ENCODE peak calls at places on chromosomes 12 and 14, in ten cellular contexts. One of them, this sample, is unnamed.

GRCh38 chr12:24839268-24839791 is 109.6 kb downstream of the BCAT1 start:
- DNase-seq in SK-N-SH: no peak
- DNase-seq in HepG2: no peak
- DNase-seq in K562: no peak
- DNase-seq in upper lobe of left lung: no peak
- DNase-seq in transverse colon: peak
- DNase-seq in GM23338: no peak
- DNase-seq in HL-60: no peak
- DNase-seq in GM12878: peak
- DNase-seq in endothelial cell of umbilical vein: no peak
- DNase-seq in this sample: no peak

GRCh38 chr14:23352506-23353432 is at the start of gene SLC22A17:
- DNase-seq in SK-N-SH: peak
- DNase-seq in upper lobe of left lung: peak
- DNase-seq in endothelial cell of umbilical vein: peak
- DNase-seq in HL-60: no peak
- DNase-seq in GM23338: peak
- DNase-seq in GM12878: no peak
- DNase-seq in transverse colon: peak
- DNase-seq in HepG2: peak
- DNase-seq in K562: peak
- DNase-seq in this sample: peak

GRCh38 chr12:78802593-78802992 is 62.0 kb upstream of the SYT1 start:
- DNase-seq in HL-60: no peak
- DNase-seq in GM23338: peak
- DNase-seq in HepG2: no peak
- DNase-seq in K562: no peak
- DNase-seq in SK-N-SH: peak
- DNase-seq in GM12878: no peak
- DNase-seq in upper lobe of left lung: no peak
- DNase-seq in transverse colon: no peak
- DNase-seq in endothelial cell of umbilical vein: no peak
- DNase-seq in this sample: no peak

GRCh38 chr12:68367903-68368302 is 35.7 kb upstream of the MDM1 start:
- DNase-seq in endothelial cell of umbilical vein: no peak
- DNase-seq in GM12878: no peak
- DNase-seq in upper lobe of left lung: no peak
- DNase-seq in K562: no peak
- DNase-seq in transverse colon: no peak
- DNase-seq in HL-60: no peak
- DNase-seq in HepG2: no peak
- DNase-seq in SK-N-SH: no peak
- DNase-seq in GM23338: peak
- DNase-seq in this sample: no peak

GRCh38 chr12:51887476-51888315 is at the start of gene ANKRD33:
- DNase-seq in endothelial cell of umbilical vein: peak
- DNase-seq in upper lobe of left lung: peak
- DNase-seq in K562: peak
- DNase-seq in SK-N-SH: peak
- DNase-seq in HepG2: no peak
- DNase-seq in HL-60: no peak
- DNase-seq in GM23338: peak
- DNase-seq in transverse colon: peak
- DNase-seq in GM12878: no peak
- DNase-seq in this sample: no peak

GRCh38 chr14:81018714-81019512 is 63.5 kb downstream of the TSHR start:
- DNase-seq in upper lobe of left lung: no peak
- DNase-seq in transverse colon: no peak
- DNase-seq in HL-60: no peak
- DNase-seq in K562: no peak
- DNase-seq in SK-N-SH: no peak
- DNase-seq in GM23338: no peak
- DNase-seq in HepG2: no peak
- DNase-seq in endothelial cell of umbilical vein: no peak
- DNase-seq in GM12878: no peak
- DNase-seq in this sample: no peak

GRCh38 chr12:50581226-50582184 is 76.7 kb downstream of the DIP2B start:
- DNase-seq in upper lobe of left lung: no peak
- DNase-seq in SK-N-SH: no peak
- DNase-seq in GM23338: no peak
- DNase-seq in K562: peak
- DNase-seq in GM12878: no peak
- DNase-seq in HL-60: no peak
- DNase-seq in endothelial cell of umbilical vein: no peak
- DNase-seq in transverse colon: no peak
- DNase-seq in HepG2: no peak
- DNase-seq in this sample: no peak

GRCh38 chr14:66503532-66503931 is 4.4 kb upstream of the GPHN start:
- DNase-seq in GM12878: no peak
- DNase-seq in transverse colon: no peak
- DNase-seq in upper lobe of left lung: no peak
- DNase-seq in SK-N-SH: no peak
- DNase-seq in HepG2: no peak
- DNase-seq in GM23338: no peak
- DNase-seq in HL-60: no peak
- DNase-seq in K562: no peak
- DNase-seq in endothelial cell of umbilical vein: peak
- DNase-seq in this sample: no peak

GRCh38 chr12:107057071-107057834 is 36.1 kb downstream of the CRY1 start:
- DNase-seq in HL-60: no peak
- DNase-seq in upper lobe of left lung: no peak
- DNase-seq in GM23338: no peak
- DNase-seq in transverse colon: no peak
- DNase-seq in HepG2: no peak
- DNase-seq in SK-N-SH: no peak
- DNase-seq in endothelial cell of umbilical vein: peak
- DNase-seq in K562: no peak
- DNase-seq in GM12878: no peak
- DNase-seq in this sample: no peak

GRCh38 chr12:132222096-132222807 is 78.0 kb downstream of the NOC4L start:
- DNase-seq in GM23338: peak
- DNase-seq in endothelial cell of umbilical vein: no peak
- DNase-seq in transverse colon: no peak
- DNase-seq in GM12878: peak
- DNase-seq in HepG2: peak
- DNase-seq in K562: no peak
- DNase-seq in SK-N-SH: no peak
- DNase-seq in upper lobe of left lung: no peak
- DNase-seq in HL-60: peak
- DNase-seq in this sample: peak

GRCh38 chr12:130160711-130161231 is 1.5 kb upstream of the FZD10 start:
- DNase-seq in SK-N-SH: no peak
- DNase-seq in HL-60: no peak
- DNase-seq in endothelial cell of umbilical vein: no peak
- DNase-seq in K562: no peak
- DNase-seq in HepG2: no peak
- DNase-seq in GM23338: no peak
- DNase-seq in transverse colon: no peak
- DNase-seq in upper lobe of left lung: peak
- DNase-seq in GM12878: no peak
- DNase-seq in this sample: no peak

DNA sequence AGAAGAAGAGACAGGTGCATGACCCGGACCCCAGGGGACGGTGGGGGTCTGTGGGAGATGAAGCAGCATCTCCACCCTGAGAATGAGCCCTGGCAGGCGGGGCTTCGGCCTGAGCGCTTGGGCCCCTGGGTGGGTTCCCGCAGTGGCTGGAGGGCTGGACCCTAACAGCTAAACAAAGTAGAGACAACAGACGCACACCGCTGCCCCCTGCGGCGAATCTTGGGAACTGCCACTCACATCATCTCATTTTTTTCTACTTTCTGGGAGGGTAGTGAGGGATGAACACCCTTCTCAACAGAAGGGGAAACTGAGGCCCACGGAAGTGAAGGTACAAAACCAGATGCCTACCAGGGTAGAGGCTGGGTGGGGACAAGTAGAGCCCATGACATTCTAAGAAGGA is 104.7 kb downstream of the RFLNA start:
- DNase-seq in GM23338: peak
- DNase-seq in SK-N-SH: peak
- DNase-seq in K562: peak
- DNase-seq in upper lobe of left lung: peak
- DNase-seq in HepG2: peak
- DNase-seq in transverse colon: peak
- DNase-seq in HL-60: peak
- DNase-seq in endothelial cell of umbilical vein: peak
- DNase-seq in GM12878: no peak
- DNase-seq in this sample: no peak
- TF ChIP-seq CTCF in GM23338: peak
- TF ChIP-seq CTCF in SK-N-SH: peak
- TF ChIP-seq CTCF in K562: peak
- TF ChIP-seq CTCF in upper lobe of left lung: peak
- TF ChIP-seq CTCF in HepG2: peak
- TF ChIP-seq CTCF in transverse colon: peak
- TF ChIP-seq CTCF in HL-60: peak
- TF ChIP-seq CTCF in endothelial cell of umbilical vein: peak
- TF ChIP-seq CTCF in GM12878: peak
- TF ChIP-seq CTCF in this sample: peak

GRCh38 chr12:62305778-62306177 is 45.6 kb downstream of the USP15 start:
- DNase-seq in HL-60: no peak
- DNase-seq in HepG2: no peak
- DNase-seq in transverse colon: no peak
- DNase-seq in upper lobe of left lung: no peak
- DNase-seq in GM12878: no peak
- DNase-seq in SK-N-SH: no peak
- DNase-seq in K562: no peak
- DNase-seq in GM23338: no peak
- DNase-seq in endothelial cell of umbilical vein: no peak
- DNase-seq in this sample: no peak

GRCh38 chr12:62304560-62304959 is 44.4 kb downstream of the USP15 start:
- DNase-seq in K562: no peak
- DNase-seq in HL-60: no peak
- DNase-seq in GM12878: no peak
- DNase-seq in SK-N-SH: no peak
- DNase-seq in GM23338: no peak
- DNase-seq in endothelial cell of umbilical vein: no peak
- DNase-seq in upper lobe of left lung: no peak
- DNase-seq in transverse colon: no peak
- DNase-seq in HepG2: no peak
- DNase-seq in this sample: no peak

GRCh38 chr12:62301080-62301798 is 41.0 kb downstream of the USP15 start:
- DNase-seq in upper lobe of left lung: no peak
- DNase-seq in SK-N-SH: no peak
- DNase-seq in HepG2: no peak
- DNase-seq in transverse colon: no peak
- DNase-seq in HL-60: no peak
- DNase-seq in GM23338: no peak
- DNase-seq in K562: no peak
- DNase-seq in endothelial cell of umbilical vein: no peak
- DNase-seq in GM12878: no peak
- DNase-seq in this sample: no peak

GRCh38 chr12:62299617-62300016 is 39.4 kb downstream of the USP15 start:
- DNase-seq in HL-60: no peak
- DNase-seq in GM23338: no peak
- DNase-seq in SK-N-SH: no peak
- DNase-seq in HepG2: no peak
- DNase-seq in endothelial cell of umbilical vein: no peak
- DNase-seq in upper lobe of left lung: no peak
- DNase-seq in transverse colon: no peak
- DNase-seq in GM12878: no peak
- DNase-seq in K562: no peak
- DNase-seq in this sample: no peak

GRCh38 chr12:62301799-62302133 is 41.6 kb downstream of the USP15 start:
- DNase-seq in GM23338: no peak
- DNase-seq in GM12878: no peak
- DNase-seq in transverse colon: no peak
- DNase-seq in upper lobe of left lung: no peak
- DNase-seq in K562: no peak
- DNase-seq in HL-60: no peak
- DNase-seq in endothelial cell of umbilical vein: no peak
- DNase-seq in HepG2: no peak
- DNase-seq in SK-N-SH: no peak
- DNase-seq in this sample: no peak
- H3K27ac ChIP-seq in GM23338: no peak
- H3K27ac ChIP-seq in GM12878: peak
- H3K27ac ChIP-seq in transverse colon: no peak
- H3K27ac ChIP-seq in upper lobe of left lung: no peak
- H3K27ac ChIP-seq in K562: no peak
- H3K27ac ChIP-seq in HL-60: no peak
- H3K27ac ChIP-seq in endothelial cell of umbilical vein: no peak
- H3K27ac ChIP-seq in HepG2: no peak
- H3K27ac ChIP-seq in SK-N-SH: no peak
- H3K27ac ChIP-seq in this sample: no peak

GRCh38 chr14:99741227-99741976 is 51.8 kb upstream of the EML1 start:
- DNase-seq in K562: no peak
- DNase-seq in SK-N-SH: no peak
- DNase-seq in HL-60: no peak
- DNase-seq in endothelial cell of umbilical vein: no peak
- DNase-seq in upper lobe of left lung: no peak
- DNase-seq in HepG2: no peak
- DNase-seq in GM12878: no peak
- DNase-seq in transverse colon: no peak
- DNase-seq in GM23338: no peak
- DNase-seq in this sample: no peak
- TF ChIP-seq POLR2AphosphoS5 in K562: no peak
- TF ChIP-seq POLR2AphosphoS5 in SK-N-SH: no peak
- TF ChIP-seq POLR2AphosphoS5 in HL-60: no peak
- TF ChIP-seq POLR2AphosphoS5 in endothelial cell of umbilical vein: no peak
- TF ChIP-seq POLR2AphosphoS5 in upper lobe of left lung: no peak
- TF ChIP-seq POLR2AphosphoS5 in HepG2: no peak
- TF ChIP-seq POLR2AphosphoS5 in GM12878: no peak
- TF ChIP-seq POLR2AphosphoS5 in transverse colon: no peak
- TF ChIP-seq POLR2AphosphoS5 in GM23338: no peak
- TF ChIP-seq POLR2AphosphoS5 in this sample: no peak

GRCh38 chr14:100903672-100904185 is at the start of gene RTL1:
- DNase-seq in SK-N-SH: peak
- DNase-seq in transverse colon: no peak
- DNase-seq in K562: no peak
- DNase-seq in endothelial cell of umbilical vein: no peak
- DNase-seq in HepG2: no peak
- DNase-seq in GM23338: no peak
- DNase-seq in GM12878: no peak
- DNase-seq in HL-60: no peak
- DNase-seq in upper lobe of left lung: no peak
- DNase-seq in this sample: no peak

GRCh38 chr14:100905166-100905565 is 1.6 kb upstream of the RTL1 start:
- DNase-seq in HepG2: no peak
- DNase-seq in endothelial cell of umbilical vein: no peak
- DNase-seq in SK-N-SH: peak
- DNase-seq in HL-60: no peak
- DNase-seq in transverse colon: no peak
- DNase-seq in GM23338: no peak
- DNase-seq in GM12878: no peak
- DNase-seq in K562: no peak
- DNase-seq in upper lobe of left lung: no peak
- DNase-seq in this sample: no peak

GRCh38 chr14:100907240-100907639 is 3.7 kb upstream of the RTL1 start:
- DNase-seq in HL-60: no peak
- DNase-seq in SK-N-SH: no peak
- DNase-seq in upper lobe of left lung: no peak
- DNase-seq in GM23338: no peak
- DNase-seq in K562: no peak
- DNase-seq in endothelial cell of umbilical vein: no peak
- DNase-seq in GM12878: no peak
- DNase-seq in transverse colon: no peak
- DNase-seq in HepG2: no peak
- DNase-seq in this sample: no peak

GRCh38 chr14:100904307-100905019 is 941 bp upstream of the RTL1 start:
- DNase-seq in HepG2: no peak
- DNase-seq in transverse colon: no peak
- DNase-seq in HL-60: no peak
- DNase-seq in K562: peak
- DNase-seq in GM12878: no peak
- DNase-seq in upper lobe of left lung: peak
- DNase-seq in SK-N-SH: peak
- DNase-seq in GM23338: peak
- DNase-seq in endothelial cell of umbilical vein: no peak
- DNase-seq in this sample: no peak

GRCh38 chr14:100906420-100906819 is 2.9 kb upstream of the RTL1 start:
- DNase-seq in GM12878: no peak
- DNase-seq in GM23338: peak
- DNase-seq in SK-N-SH: peak
- DNase-seq in transverse colon: no peak
- DNase-seq in K562: peak
- DNase-seq in HL-60: no peak
- DNase-seq in upper lobe of left lung: no peak
- DNase-seq in endothelial cell of umbilical vein: no peak
- DNase-seq in HepG2: no peak
- DNase-seq in this sample: no peak
- TF ChIP-seq CTCF in GM12878: peak
- TF ChIP-seq CTCF in GM23338: peak
- TF ChIP-seq CTCF in SK-N-SH: peak
- TF ChIP-seq CTCF in transverse colon: no peak
- TF ChIP-seq CTCF in K562: peak
- TF ChIP-seq CTCF in HL-60: no peak
- TF ChIP-seq CTCF in upper lobe of left lung: no peak
- TF ChIP-seq CTCF in endothelial cell of umbilical vein: peak
- TF ChIP-seq CTCF in HepG2: peak
- TF ChIP-seq CTCF in this sample: no peak

This sample was measured in breast epithelium.